ENCODE peak calls at places on chromosomes 7 and 10, in four cellular contexts. One of them, this sample, is unnamed.

GRCh38 chr7:142811154-142811737 is 40.5 kb downstream of the PRSS2 start:
- DNase-seq in H1: no peak
- DNase-seq in H9: no peak
- DNase-seq in trophoblast cell: no peak
- DNase-seq in this sample: peak; percentile 90

GRCh38 chr7:55474944-55475911 is 97.1 kb downstream of the VOPP1 start:
- DNase-seq in H1: no peak
- DNase-seq in H9: peak; percentile 23
- DNase-seq in trophoblast cell: no peak
- DNase-seq in this sample: no peak

GRCh38 chr10:79981673-79982485 is 33.0 kb upstream of the SFTPD start:
- DNase-seq in H1: peak; percentile 79
- DNase-seq in H9: peak; percentile 80
- DNase-seq in trophoblast cell: peak; percentile 74
- DNase-seq in this sample: peak; percentile 76

GRCh38 chr10:124547651-124548168 is 86.1 kb downstream of the LHPP start:
- DNase-seq in H1: no peak
- DNase-seq in H9: no peak
- DNase-seq in trophoblast cell: no peak
- DNase-seq in this sample: no peak

GRCh38 chr10:18202600-18203150 is 62.5 kb downstream of the CACNB2 start:
- DNase-seq in H1: no peak
- DNase-seq in H9: no peak
- DNase-seq in trophoblast cell: no peak
- DNase-seq in this sample: no peak

GRCh38 chr10:29119374-29119773 is 169.5 kb upstream of the LYZL1 start:
- DNase-seq in H1: peak; percentile 96
- DNase-seq in H9: peak; percentile 85
- DNase-seq in trophoblast cell: peak; percentile 47
- DNase-seq in this sample: peak; percentile 87

GRCh38 chr10:59687657-59688056 is 22.0 kb downstream of the SLC16A9 start:
- DNase-seq in H1: no peak
- DNase-seq in H9: no peak
- DNase-seq in trophoblast cell: no peak
- DNase-seq in this sample: no peak

GRCh38 chr7:100803398-100804161 is 23.7 kb downstream of the EPHB4 start:
- DNase-seq in H1: peak; percentile 63
- DNase-seq in H9: peak; percentile 83
- DNase-seq in trophoblast cell: peak; percentile 38
- DNase-seq in this sample: peak; percentile 83

GRCh38 chr10:114172241-114172640 is 1.8 kb downstream of the CCDC186 start:
- DNase-seq in H1: no peak
- DNase-seq in H9: no peak
- DNase-seq in trophoblast cell: no peak
- DNase-seq in this sample: no peak

GRCh38 chr10:101097881-101098280 is 33.2 kb upstream of the TLX1 start:
- DNase-seq in H1: no peak
- DNase-seq in H9: no peak
- DNase-seq in trophoblast cell: no peak
- DNase-seq in this sample: peak; percentile 71

GRCh38 chr7:76209310-76209709 is 7.6 kb downstream of the SRRM3 start:
- DNase-seq in H1: no peak
- DNase-seq in H9: no peak
- DNase-seq in trophoblast cell: no peak
- DNase-seq in this sample: no peak

GRCh38 chr7:86972072-86972471 is 87.4 kb downstream of the ELAPOR2 start:
- DNase-seq in H1: no peak
- DNase-seq in H9: no peak
- DNase-seq in trophoblast cell: no peak
- DNase-seq in this sample: peak; percentile 69

GRCh38 chr10:133045556-133046483 is 41.9 kb upstream of the ADGRA1 start:
- DNase-seq in H1: no peak
- DNase-seq in H9: no peak
- DNase-seq in trophoblast cell: no peak
- DNase-seq in this sample: no peak

GRCh38 chr10:18085855-18086254 is 54.4 kb upstream of the CACNB2 start:
- DNase-seq in H1: no peak
- DNase-seq in H9: no peak
- DNase-seq in trophoblast cell: no peak
- DNase-seq in this sample: no peak

GRCh38 chr7:1693419-1693990 is 23.4 kb downstream of the ELFN1 start:
- DNase-seq in H1: peak; percentile 53
- DNase-seq in H9: peak; percentile 31
- DNase-seq in trophoblast cell: no peak
- DNase-seq in this sample: no peak

GRCh38 chr7:17176633-17177032 is 121.8 kb upstream of the AHR start:
- DNase-seq in H1: no peak
- DNase-seq in H9: no peak
- DNase-seq in trophoblast cell: no peak
- DNase-seq in this sample: no peak

GRCh38 chr7:42237162-42237821 is at the start of gene GLI3:
- DNase-seq in H1: peak; percentile 91
- DNase-seq in H9: peak; percentile 88
- DNase-seq in trophoblast cell: peak; percentile 92
- DNase-seq in this sample: peak; percentile 96

GRCh38 chr7:2478387-2478760 is 2.2 kb upstream of the GRIFIN start:
- DNase-seq in H1: no peak
- DNase-seq in H9: peak; percentile 24
- DNase-seq in trophoblast cell: no peak
- DNase-seq in this sample: no peak

GRCh38 chr7:19964198-19964597 is 190.8 kb upstream of the TMEM196 start:
- DNase-seq in H1: no peak
- DNase-seq in H9: no peak
- DNase-seq in trophoblast cell: no peak
- DNase-seq in this sample: no peak
- H3K27ac ChIP-seq in H1: no peak overlapping the region
- H3K27ac ChIP-seq in H9: no peak overlapping the region
- H3K27ac ChIP-seq in trophoblast cell: no peak overlapping the region
- H3K27ac ChIP-seq in this sample: no peak overlapping the region

GRCh38 chr7:37944737-37945054 is 24.3 kb downstream of the EPDR1 start:
- DNase-seq in H1: no peak
- DNase-seq in H9: no peak
- DNase-seq in trophoblast cell: no peak
- DNase-seq in this sample: no peak
- H3K79me2 ChIP-seq in H1: no peaks in the 10 kb centered on the region
- H3K79me2 ChIP-seq in H9: no peaks in the 10 kb centered on the region
- H3K79me2 ChIP-seq in trophoblast cell: no peaks in the 10 kb centered on the region
- H3K79me2 ChIP-seq in this sample: no peaks in the 10 kb centered on the region

GRCh38 chr10:30783939-30784500 is 154.5 kb upstream of the LYZL2 start:
- DNase-seq in H1: peak; percentile 94
- DNase-seq in H9: peak; percentile 87
- DNase-seq in trophoblast cell: peak; percentile 49
- DNase-seq in this sample: peak; percentile 94
- H3K23ac ChIP-seq in H1: no peak overlapping the region
- H3K23ac ChIP-seq in H9: no peak overlapping the region
- H3K23ac ChIP-seq in trophoblast cell: no peak overlapping the region
- H3K23ac ChIP-seq in this sample: no peak overlapping the region

GRCh38 chr7:70695804-70696104 is 436.2 kb upstream of the GALNT17 start:
- DNase-seq in H1: no peak
- DNase-seq in H9: no peak
- DNase-seq in trophoblast cell: no peak
- DNase-seq in this sample: peak; percentile 52

GRCh38 chr7:70693300-70693689 is 438.6 kb upstream of the GALNT17 start:
- DNase-seq in H1: no peak
- DNase-seq in H9: no peak
- DNase-seq in trophoblast cell: no peak
- DNase-seq in this sample: no peak

GRCh38 chr7:70694909-70695803 is 436.8 kb upstream of the GALNT17 start:
- DNase-seq in H1: peak; percentile 67
- DNase-seq in H9: no peak
- DNase-seq in trophoblast cell: no peak
- DNase-seq in this sample: peak; percentile 59

GRCh38 chr7:70694357-70694908 is 437.5 kb upstream of the GALNT17 start:
- DNase-seq in H1: peak; percentile 65
- DNase-seq in H9: no peak
- DNase-seq in trophoblast cell: no peak
- DNase-seq in this sample: peak; percentile 67

GRCh38 chr7:70693690-70694356 is 438.1 kb upstream of the GALNT17 start:
- DNase-seq in H1: peak; percentile 85
- DNase-seq in H9: peak; percentile 77
- DNase-seq in trophoblast cell: peak; percentile 30
- DNase-seq in this sample: peak; percentile 83
- H3K27ac ChIP-seq in H1: no peak overlapping the region
- H3K27ac ChIP-seq in H9: no peak overlapping the region
- H3K27ac ChIP-seq in trophoblast cell: no peak overlapping the region
- H3K27ac ChIP-seq in this sample: peak overlapping the region; percentile 85

GRCh38 chr7:6268909-6269306 is 3.5 kb downstream of the CYTH3 start:
- DNase-seq in H1: no peak
- DNase-seq in H9: peak; percentile 50
- DNase-seq in trophoblast cell: peak; percentile 47
- DNase-seq in this sample: no peak
- H3K79me2 ChIP-seq in H1: no peaks in the 10 kb centered on the region
- H3K79me2 ChIP-seq in H9: peaks cover 5% of the 10 kb centered on the region
- H3K79me2 ChIP-seq in trophoblast cell: peaks cover 6% of the 10 kb centered on the region
- H3K79me2 ChIP-seq in this sample: peaks cover 8% of the 10 kb centered on the region

GRCh38 chr10:102501201-102502028 is 1.1 kb downstream of the ACTR1A start:
- DNase-seq in H1: no peak
- DNase-seq in H9: no peak
- DNase-seq in trophoblast cell: no peak
- DNase-seq in this sample: peak; percentile 22
- H3K23ac ChIP-seq in H1: no peak overlapping the region
- H3K23ac ChIP-seq in H9: no peak overlapping the region
- H3K23ac ChIP-seq in trophoblast cell: no peak overlapping the region
- H3K23ac ChIP-seq in this sample: no peak overlapping the region

GRCh38 chr7:33287738-33288137 is 158.4 kb downstream of the BBS9 start:
- DNase-seq in H1: no peak
- DNase-seq in H9: no peak
- DNase-seq in trophoblast cell: no peak
- DNase-seq in this sample: no peak
- H3K27ac ChIP-seq in H1: no peak overlapping the region
- H3K27ac ChIP-seq in H9: no peak overlapping the region
- H3K27ac ChIP-seq in trophoblast cell: no peak overlapping the region
- H3K27ac ChIP-seq in this sample: no peak overlapping the region

GRCh38 chr10:22676435-22676834 is 37.9 kb downstream of the PIP4K2A start:
- DNase-seq in H1: no peak
- DNase-seq in H9: no peak
- DNase-seq in trophoblast cell: no peak
- DNase-seq in this sample: no peak
- H3K79me2 ChIP-seq in H1: peaks cover 5% of the 10 kb centered on the region
- H3K79me2 ChIP-seq in H9: peaks cover 6% of the 10 kb centered on the region
- H3K79me2 ChIP-seq in trophoblast cell: peaks cover 8% of the 10 kb centered on the region
- H3K79me2 ChIP-seq in this sample: peaks cover 14% of the 10 kb centered on the region

GRCh38 chr7:149071641-149072437 is 18.7 kb downstream of the ZNF786 start:
- DNase-seq in H1: peak; percentile 91
- DNase-seq in H9: peak; percentile 90
- DNase-seq in trophoblast cell: no peak
- DNase-seq in this sample: peak; percentile 91
- H3K23ac ChIP-seq in H1: no peak overlapping the region
- H3K23ac ChIP-seq in H9: no peak overlapping the region
- H3K23ac ChIP-seq in trophoblast cell: no peak overlapping the region
- H3K23ac ChIP-seq in this sample: no peak overlapping the region

This sample was measured in mesendoderm.